ENCODE peak calls at places on chromosomes 4 and X, in nine cellular contexts. O is sciatic nerve; G is ureter; C is NAMALWA; Z is iPS-NIHi11; W is A549; R is midbrain; F is T-cell; I is stimulated activated CD4-positive, alpha-beta T cell treated with anti-CD3 and anti-CD28 coated beads, Interleukin-12 subunit alpha, Interleukin-12 subunit beta, amount 100 ng/mL, for 4 hours. T is an unnamed sample.

GRCh38 chr4:83096397-83096796 is 18.1 kb downstream of the PLAC8 start:
- DNase-seq in O (no peak), G (no peak), C (no peak), Z (no peak), W (no peak), R (no peak), F (no peak), I (no peak), T (no peak)

GRCh38 chr4:99653921-99654890 is 3.4 kb downstream of the C4orf54 start:
- DNase-seq in O (no peak), G (no peak), C (no peak), Z (no peak), W (no peak), R (no peak), F (no peak), I (no peak), T (no peak)

GRCh38 chr4:37822220-37822619 is 4.3 kb upstream of the PGM2 start:
- DNase-seq in O (no peak), G (no peak), C (no peak), Z (no peak), W (no peak), R (no peak), F (no peak), I (no peak), T (no peak)

GRCh38 chrX:70117738-70118137 is 15.5 kb upstream of the IGBP1 start:
- DNase-seq in O (no peak), G (peak), C (no peak), Z (no peak), W (no peak), R (no peak), F (no peak), I (no peak), T (no peak)

GRCh38 chr4:138567696-138568095 is 325.5 kb upstream of the SLC7A11 start:
- DNase-seq in O (no peak), G (no peak), C (no peak), Z (no peak), W (no peak), R (no peak), F (no peak), I (no peak), T (no peak)

GRCh38 chr4:5858020-5858769 is 34.7 kb downstream of the CRMP1 start:
- DNase-seq in O (no peak), G (no peak), C (no peak), Z (no peak), W (no peak), R (peak), F (no peak), I (no peak), T (no peak)

GRCh38 chr4:162939086-162939485 is 227.6 kb downstream of the NAF1 start:
- DNase-seq in O (no peak), G (no peak), C (no peak), Z (no peak), W (no peak), R (no peak), F (no peak), I (no peak), T (no peak)

GRCh38 chr4:150960079-150960478 is 55.0 kb downstream of the LRBA start:
- DNase-seq in O (no peak), G (no peak), C (no peak), Z (peak), W (peak), R (no peak), F (no peak), I (no peak), T (no peak)